ENCODE peak calls at places on chromosomes 6 and 20, in nine cellular contexts. Z is CD8-positive, alpha-beta T cell; C is choroid plexus epithelial cell; T is adrenal gland; V is heart left ventricle; G is epithelial cell of proximal tubule; M is foreskin fibroblast; W is GM12864; D is AG04449. A is an unnamed sample.
A peak's percentile ranks its signal among the peaks of the same experiment; 100 is the strongest.

GRCh38 chr6:90650041-90650948 is 63.4 kb upstream of the MAP3K7 start:
- DNase-seq in T (no peak), D (no peak), C (no peak), G (no peak), M (no peak), Z (no peak), W (no peak), V (no peak), A (no peak)

GRCh38 chr6:155141002-155141401 is 122.8 kb upstream of the CLDN20 start:
- DNase-seq in G (no peak), V (no peak), C (no peak), M (no peak), D (no peak), Z (no peak), T (no peak), W (no peak), A (no peak)

GRCh38 chr6:33974030-33974429 is 170.2 kb upstream of the MLN start:
- DNase-seq in Z (no peak), V (no peak), M (no peak), W (no peak), G (no peak), C (no peak), D (no peak), T (no peak), A (no peak)

GRCh38 chr6:138857792-138858191 is 61.9 kb downstream of the ECT2L start:
- DNase-seq in Z (no peak), D (no peak), V (no peak), C (no peak), T (no peak), W (no peak), M (no peak), G (no peak), A (no peak)

GRCh38 chr6:41022294-41022693 is 16.7 kb downstream of the UNC5CL start:
- DNase-seq in C (peak; percentile 15), Z (no peak), D (no peak), T (no peak), M (no peak), G (no peak), W (no peak), V (no peak), A (no peak)

GRCh38 chr6:20403080-20403765 is 1.5 kb downstream of the E2F3 start:
- DNase-seq in D (no peak), G (no peak), M (peak; percentile 89), C (peak; percentile 57), W (no peak), Z (peak; percentile 91), V (peak; percentile 92), T (peak; percentile 88), A (peak; percentile 88)

GRCh38 chr6:82365011-82365751 is 1.6 kb downstream of the TPBG start:
- DNase-seq in C (peak; percentile 43), G (no peak), D (no peak), W (no peak), T (peak; percentile 13), Z (no peak), V (no peak), M (peak; percentile 23), A (peak; percentile 29)

GRCh38 chr6:98977606-98978292 is 30.0 kb upstream of the FBXL4 start:
- DNase-seq in M (no peak), C (no peak), G (peak; percentile 41), Z (no peak), W (no peak), T (no peak), V (no peak), D (no peak), A (no peak)

GRCh38 chr6:4774715-4775590 is 1.3 kb upstream of the CDYL start:
- DNase-seq in D (no peak), M (no peak), V (no peak), W (no peak), T (no peak), G (no peak), C (peak; percentile 18), Z (peak; percentile 68), A (no peak)

GRCh38 chr6:38773338-38773737 is 58.2 kb downstream of the DNAH8 start:
- DNase-seq in Z (no peak), G (no peak), D (no peak), T (no peak), V (no peak), M (no peak), C (no peak), W (peak; percentile 50), A (no peak)

GRCh38 chr6:107764684-107765460 is 59.2 kb downstream of the SCML4 start:
- DNase-seq in Z (no peak), V (no peak), T (no peak), C (no peak), M (no peak), D (no peak), W (no peak), G (no peak), A (no peak)

GRCh38 chr6:41494212-41495115 is 51.7 kb upstream of the FOXP4 start:
- DNase-seq in Z (no peak), T (no peak), D (no peak), W (no peak), C (peak; percentile 36), M (no peak), G (no peak), V (no peak), A (no peak)

GRCh38 chr6:168299541-168300511 is 19.8 kb downstream of the DACT2 start:
- DNase-seq in T (no peak), Z (peak; percentile 32), M (no peak), W (no peak), G (no peak), C (no peak), D (no peak), V (peak; percentile 4), A (no peak)

GRCh38 chr6:87494761-87495422 is 22.1 kb downstream of the SLC35A1 start:
- DNase-seq in D (no peak), M (no peak), W (no peak), G (no peak), T (no peak), V (no peak), C (no peak), Z (no peak), A (no peak)
- H3K4me3 ChIP-seq in D (no peak overlapping the region), M (no peak overlapping the region), W (no peak overlapping the region), G (no peak overlapping the region), T (no peak overlapping the region), V (no peak overlapping the region), C (no peak overlapping the region), Z (no peak overlapping the region), A (no peak overlapping the region)

DNA sequence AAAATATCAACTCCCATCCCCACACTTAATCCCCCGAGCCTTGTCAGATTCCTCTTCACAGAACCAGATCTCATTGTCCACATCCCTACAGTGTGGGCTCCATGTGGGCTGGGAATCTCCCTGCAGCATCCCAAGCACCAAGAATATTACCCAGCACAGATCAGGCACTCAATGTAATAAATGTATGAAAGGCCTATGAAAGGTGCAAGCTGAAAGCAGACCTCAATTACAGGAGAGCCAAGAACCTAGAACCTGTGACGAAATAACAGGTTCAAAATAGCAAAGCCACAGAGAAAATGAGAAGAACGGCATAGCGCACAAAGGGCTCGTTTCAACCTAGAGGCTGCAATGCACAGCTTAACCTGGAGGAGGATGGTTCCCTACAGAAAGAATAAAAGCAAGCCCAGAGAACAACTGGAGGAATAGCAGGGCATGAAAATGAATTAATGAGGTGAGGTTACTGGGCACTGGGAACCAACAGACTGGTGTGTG is 3.1 kb downstream of the SLC23A2 start:
- DNase-seq in G (no peak), M (no peak), D (no peak), W (no peak), C (no peak), Z (no peak), T (no peak), V (no peak), A (no peak)
- TF ChIP-seq CTCF in G (peak; percentile 11), M (no peak), D (no peak), W (peak; percentile 60), C (peak; percentile 46), Z (no peak), T (peak; percentile 27), V (no peak), A (no peak)

DNA sequence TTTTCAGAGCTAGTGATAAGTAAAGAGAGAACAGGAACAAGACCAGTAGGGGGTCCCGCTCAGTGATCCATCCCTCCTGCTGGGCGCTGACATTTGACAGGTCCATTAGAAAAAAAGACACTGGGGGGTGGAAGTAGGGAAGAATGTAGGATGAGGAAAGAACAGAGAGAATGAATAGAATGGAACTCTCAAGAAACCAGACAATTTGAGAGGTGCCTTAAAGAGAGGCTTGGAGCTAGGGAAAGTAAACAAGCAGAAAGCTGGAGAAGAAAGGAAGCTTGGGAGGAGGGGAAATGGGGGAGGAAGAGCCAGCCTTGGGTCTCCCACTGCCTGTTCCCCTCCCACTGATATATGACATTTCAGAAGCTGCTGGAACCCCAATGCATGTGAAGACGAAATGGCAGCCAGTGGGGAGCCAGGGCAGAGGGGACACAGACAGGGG is 8.4 kb downstream of the GABBR1 start:
- DNase-seq in C (peak; percentile 77), G (no peak), M (no peak), D (no peak), W (no peak), T (no peak), Z (no peak), V (no peak), A (no peak)
- H3K4me3 ChIP-seq in C (peak overlapping the region; percentile 17), G (no peak overlapping the region), M (no peak overlapping the region), D (no peak overlapping the region), W (no peak overlapping the region), T (no peak overlapping the region), Z (no peak overlapping the region), V (no peak overlapping the region), A (no peak overlapping the region)

GRCh38 chr6:26055670-26056582 is 31.3 kb upstream of the HFE start:
- DNase-seq in M (peak; percentile 91), G (no peak), C (peak; percentile 95), T (peak; percentile 96), W (peak; percentile 85), D (no peak), V (peak; percentile 89), Z (peak; percentile 93), A (peak; percentile 85)

GRCh38 chr6:26054659-26054936 is 32.6 kb upstream of the HFE start:
- DNase-seq in Z (no peak), V (no peak), D (no peak), C (no peak), G (no peak), M (no peak), W (no peak), T (no peak), A (no peak)

GRCh38 chr6:26053929-26054658 is 33.1 kb upstream of the HFE start:
- DNase-seq in G (no peak), Z (no peak), M (no peak), V (no peak), T (no peak), C (peak; percentile 47), W (no peak), D (no peak), A (peak; percentile 19)

GRCh38 chr6:26056583-26057350 is 30.5 kb upstream of the HFE start:
- DNase-seq in Z (no peak), W (no peak), T (peak; percentile 51), C (peak; percentile 40), V (peak; percentile 31), G (no peak), D (no peak), M (peak; percentile 3), A (peak; percentile 24)

GRCh38 chr6:26054937-26055669 is 32.1 kb upstream of the HFE start:
- DNase-seq in Z (peak; percentile 88), T (peak; percentile 93), W (peak; percentile 93), M (peak; percentile 94), V (peak; percentile 92), C (peak; percentile 98), D (peak; percentile 86), G (peak; percentile 97), A (peak; percentile 98)
- TF ChIP-seq CTCF in Z (no peak), T (peak; percentile 52), W (no peak), M (no peak), V (no peak), C (peak; percentile 30), D (no peak), G (peak; percentile 21), A (peak; percentile 16)

A was measured in AG10803.